ENCODE peak calls at places on chromosomes 7 and 10, in nine cellular contexts. P is epithelial cell of esophagus; Z is fibroblast of the aortic adventitia; N is GM12865; J is GM10248; K is transverse colon; W is stomach; I is activated CD8-positive, alpha-beta T cell treated with anti-CD3 and anti-CD28 coated beads for 36 hours; V is GM13977. X is an unnamed sample.

GRCh38 chr7:100691676-100692577 is 2.1 kb downstream of the GIGYF1 start:
- DNase-seq in V (peak), J (peak), N (peak), W (peak), P (peak), I (peak), K (peak), Z (peak), X (peak)

GRCh38 chr10:120741415-120741814 is 109.7 kb upstream of the WDR11 start:
- DNase-seq in P (peak), Z (no peak), K (no peak), N (no peak), W (no peak), I (no peak), V (no peak), J (no peak), X (no peak)

GRCh38 chr10:67666416-67667043 is 29.5 kb downstream of the CTNNA3 start:
- DNase-seq in N (peak), V (peak), I (no peak), Z (peak), K (no peak), W (no peak), P (peak), J (peak), X (peak)

GRCh38 chr7:56062382-56062781 is 1.7 kb upstream of the SUMF2 start:
- DNase-seq in I (peak), N (no peak), W (no peak), P (no peak), V (no peak), J (no peak), Z (peak), K (no peak), X (no peak)

GRCh38 chr7:7718461-7718860 is at the start of gene RPA3:
- DNase-seq in I (no peak), N (no peak), J (no peak), Z (no peak), K (no peak), P (no peak), V (no peak), W (no peak), X (no peak)

GRCh38 chr7:151717918-151718317 is 159.0 kb downstream of the PRKAG2 start:
- DNase-seq in N (no peak), I (no peak), Z (no peak), W (no peak), K (no peak), V (no peak), J (no peak), P (no peak), X (no peak)

GRCh38 chr7:105860793-105861192 is 15.6 kb downstream of the ATXN7L1 start:
- DNase-seq in W (no peak), K (no peak), P (no peak), Z (no peak), I (no peak), J (no peak), N (no peak), V (no peak), X (no peak)

GRCh38 chr10:124717358-124717757 is 26.8 kb downstream of the FAM53B start:
- DNase-seq in J (no peak), P (no peak), K (no peak), N (no peak), W (no peak), V (no peak), I (no peak), Z (no peak), X (no peak)

DNA sequence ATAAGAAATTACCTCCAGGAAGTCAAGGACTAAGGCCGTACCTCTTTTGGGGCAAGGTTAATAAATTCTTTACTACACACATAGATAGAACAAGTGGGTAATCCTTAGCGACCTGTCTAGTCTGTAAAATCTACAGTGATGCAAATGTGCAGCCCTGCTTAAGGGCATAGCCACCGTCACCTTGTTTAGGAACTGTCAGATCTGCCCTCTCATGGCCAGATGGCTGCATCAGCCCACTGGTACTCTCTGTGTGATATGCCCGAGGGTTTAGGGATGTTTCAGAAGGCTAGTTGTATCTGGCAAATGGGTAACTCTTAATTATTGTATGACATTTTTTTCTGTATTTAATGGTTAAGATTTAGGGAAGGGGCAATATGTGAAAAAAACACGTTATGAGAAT is 74.3 kb downstream of the NRG3 start:
- DNase-seq in N (no peak), V (no peak), J (no peak), Z (no peak), K (no peak), P (no peak), W (no peak), I (no peak), X (no peak)
- TF ChIP-seq CTCF in N (no peak), V (no peak), J (no peak), Z (no peak), K (no peak), P (no peak), W (no peak), I (no peak), X (no peak)

DNA sequence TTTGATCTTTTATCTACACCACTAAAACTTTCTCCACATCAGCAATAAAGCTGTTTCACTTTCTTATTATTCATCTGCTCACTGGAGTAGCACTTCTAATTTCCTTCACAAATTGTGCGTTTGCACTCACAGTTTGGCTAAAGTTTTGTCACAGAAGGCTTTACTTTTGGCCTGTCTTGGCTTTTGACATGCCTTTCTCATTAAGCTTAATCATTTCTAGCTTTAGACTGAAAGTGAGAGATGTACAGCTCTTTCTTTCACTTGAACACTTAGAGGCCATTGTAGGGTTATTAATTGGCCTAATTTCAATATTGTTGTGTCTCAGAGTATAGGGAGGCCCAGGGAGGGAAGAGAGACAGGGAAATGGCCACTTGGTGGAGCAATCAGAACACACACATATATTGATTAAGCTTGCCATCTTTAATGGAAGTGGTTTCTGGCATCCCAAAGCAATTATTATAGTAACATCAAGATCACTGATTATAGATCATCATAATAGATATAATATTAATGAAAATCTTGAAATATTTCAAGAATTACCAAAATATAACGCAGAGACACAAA is 512.5 kb downstream of the ETV1 start:
- DNase-seq in K (no peak), Z (no peak), P (no peak), J (no peak), I (no peak), W (no peak), V (no peak), N (no peak), X (peak)
- TF ChIP-seq CTCF in K (no peak), Z (no peak), P (no peak), J (no peak), I (no peak), W (no peak), V (no peak), N (no peak), X (no peak)

GRCh38 chr10:23294638-23295247 is 49.9 kb downstream of the C10orf67 start:
- DNase-seq in V (no peak), J (no peak), Z (peak), P (peak), I (no peak), N (no peak), W (no peak), K (no peak), X (peak)
- TF ChIP-seq CTCF in V (peak), J (peak), Z (peak), P (peak), I (peak), N (peak), W (peak), K (peak), X (peak)

DNA sequence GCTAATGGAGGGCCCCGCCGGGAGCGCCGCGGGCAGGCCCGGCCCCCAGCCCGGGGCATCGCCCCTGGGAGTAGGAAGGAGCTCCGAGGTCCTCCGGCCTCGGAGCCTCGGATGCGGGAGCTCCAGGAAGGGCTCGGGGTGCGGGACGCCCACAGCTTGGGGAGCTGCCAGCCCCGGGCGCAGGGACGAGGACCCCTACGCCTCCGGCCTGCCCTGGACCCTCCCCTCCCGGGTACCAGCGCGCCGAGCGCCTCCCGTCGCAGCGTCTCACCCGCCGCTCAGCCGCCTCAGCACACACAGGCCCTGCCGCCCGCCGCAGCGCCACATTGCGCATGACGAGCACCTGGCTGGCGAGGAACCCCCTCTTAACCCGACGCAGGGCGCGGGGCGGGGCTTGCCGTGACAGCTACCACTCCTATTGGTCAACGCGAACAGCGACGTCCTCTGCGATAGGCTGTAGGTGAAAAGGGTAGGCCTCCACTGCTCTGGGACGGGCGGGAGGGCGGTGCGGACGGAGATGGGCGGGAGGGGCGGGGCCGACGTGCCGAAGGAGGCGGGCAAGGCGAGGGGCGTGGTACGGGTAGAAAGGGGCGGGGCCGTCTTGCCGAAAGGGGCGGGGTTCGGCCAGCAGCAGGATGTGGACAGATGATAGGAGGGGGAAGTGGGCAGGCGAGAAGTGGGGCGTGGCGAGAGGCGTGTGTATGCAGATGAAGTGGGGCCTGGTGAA is at the start of gene PITRM1:
- DNase-seq in I (peak), N (peak), K (peak), Z (peak), J (peak), W (peak), P (peak), V (peak), X (peak)
- TF ChIP-seq CTCF in I (no peak), N (no peak), K (no peak), Z (no peak), J (no peak), W (no peak), P (no peak), V (no peak), X (no peak)

GRCh38 chr7:124183649-124184048 is 150.8 kb upstream of the TMEM229A start:
- DNase-seq in V (no peak), N (no peak), J (no peak), Z (no peak), I (no peak), P (no peak), W (no peak), K (no peak), X (no peak)
- TF ChIP-seq CTCF in V (no peak), N (no peak), J (no peak), Z (no peak), I (no peak), P (no peak), W (no peak), K (no peak), X (no peak)

X was measured in MCF 10A.